ENCODE peak calls at places on chromosomes 13 and 19, in five cellular contexts. S is fibroblast of the conjunctiva; O is tibial nerve; I is T-cell; P is CD4-positive, CD25-positive, alpha-beta regulatory T cell. D is an unnamed sample.

GRCh38 chr19:46861691-46862503 is 1.1 kb downstream of the ARHGAP35 start:
- DNase-seq in S (no peak), O (no peak), I (no peak), P (peak; percentile 3), D (peak; percentile 51)

GRCh38 chr19:7907122-7907521 is 3.4 kb downstream of the MAP2K7 start:
- DNase-seq in S (no peak), O (no peak), I (no peak), P (no peak), D (no peak)

GRCh38 chr13:33188093-33188882 is 97.3 kb downstream of the STARD13 start:
- DNase-seq in S (no peak), O (no peak), I (no peak), P (no peak), D (no peak)

GRCh38 chr19:30064776-30065494 is 122.9 kb downstream of the URI1 start:
- DNase-seq in S (no peak), O (no peak), I (no peak), P (no peak), D (no peak)

GRCh38 chr13:111399334-111399733 is 78.9 kb downstream of the TEX29 start:
- DNase-seq in S (no peak), O (no peak), I (no peak), P (no peak), D (no peak)

GRCh38 chr19:45973564-45974338 is at the start of gene NOVA2:
- DNase-seq in S (peak; percentile 17), O (peak; percentile 43), I (no peak), P (no peak), D (peak; percentile 89)

GRCh38 chr19:35015576-35016351 is 14.5 kb upstream of the SCN1B start:
- DNase-seq in S (peak; percentile 29), O (no peak), I (no peak), P (no peak), D (no peak)

GRCh38 chr13:27679396-27679795 is 57.7 kb downstream of the POLR1D start:
- DNase-seq in S (no peak), O (no peak), I (no peak), P (no peak), D (no peak)

GRCh38 chr19:50003810-50004419 is 21.3 kb downstream of the VRK3 start:
- DNase-seq in S (peak; percentile 90), O (peak; percentile 41), I (no peak), P (no peak), D (no peak)

GRCh38 chr13:50626031-50626643 is 217.4 kb downstream of the DLEU7 start:
- DNase-seq in S (no peak), O (no peak), I (no peak), P (no peak), D (no peak)

GRCh38 chr13:110306960-110307696 is at the start of the genes COL4A1 and COL4A2:
- DNase-seq in S (no peak), O (peak; percentile 64), I (no peak), P (no peak), D (peak; percentile 79)

GRCh38 chr19:21698215-21698614 is 69.2 kb downstream of the ZNF100 start:
- DNase-seq in S (no peak), O (peak; percentile 22), I (no peak), P (peak; percentile 26), D (peak; percentile 53)

GRCh38 chr19:45315304-45315703 is 7.4 kb downstream of the CKM start:
- DNase-seq in S (no peak), O (no peak), I (no peak), P (no peak), D (no peak)

GRCh38 chr13:113943821-113944565 is 29.9 kb downstream of the C13orf46 start:
- DNase-seq in S (no peak), O (no peak), I (no peak), P (no peak), D (no peak)

GRCh38 chr13:66410314-66410713 is 819.8 kb downstream of the PCDH9 start:
- DNase-seq in S (no peak), O (no peak), I (no peak), P (no peak), D (no peak)

GRCh38 chr19:33431986-33432385 is 58.5 kb downstream of the CEBPG start:
- DNase-seq in S (no peak), O (no peak), I (no peak), P (no peak), D (no peak)

GRCh38 chr13:47092202-47092601 is 195.3 kb upstream of the HTR2A start:
- DNase-seq in S (no peak), O (no peak), I (no peak), P (no peak), D (no peak)

GRCh38 chr19:5147074-5147970 is 178.4 kb downstream of the KDM4B start:
- DNase-seq in S (no peak), O (no peak), I (no peak), P (no peak), D (no peak)

GRCh38 chr19:43315851-43316250 is 37.6 kb upstream of the CD177 start:
- DNase-seq in S (no peak), O (no peak), I (no peak), P (no peak), D (no peak)

GRCh38 chr13:35621989-35622388 is 145.5 kb upstream of the MAB21L1 start:
- DNase-seq in S (no peak), O (no peak), I (no peak), P (no peak), D (peak; percentile 83)

D was measured in mesendoderm.